ENCODE peak calls at places on chromosome 16, in eight cellular contexts. One of them, this sample, is unnamed.

GRCh38 chr16:86854058-86854621 is 275.8 kb downstream of the FOXL1 start:
- DNase-seq in NCI-H446: no peak
- DNase-seq in hypothalamus: no peak
- DNase-seq in psoas muscle: no peak
- DNase-seq in Right ventricle myocardium inferior: no peak
- DNase-seq in T-helper 9 cell: no peak
- DNase-seq in stimulated activated CD8-positive, alpha-beta memory T cell treated with anti-CD3 and anti-CD28 coated beads, Interleukin-12 subunit alpha, Interleukin-12 subunit beta, amount 100 ng/mL, for 1 hour: no peak
- DNase-seq in lower lobe of right lung: no peak
- DNase-seq in this sample: no peak

GRCh38 chr16:20300312-20301097 is 26.8 kb downstream of the GP2 start:
- DNase-seq in Right ventricle myocardium inferior: no peak
- DNase-seq in stimulated activated CD8-positive, alpha-beta memory T cell treated with anti-CD3 and anti-CD28 coated beads, Interleukin-12 subunit alpha, Interleukin-12 subunit beta, amount 100 ng/mL, for 1 hour: no peak
- DNase-seq in NCI-H446: peak; percentile 6
- DNase-seq in T-helper 9 cell: peak; percentile 1
- DNase-seq in psoas muscle: peak; percentile 13
- DNase-seq in lower lobe of right lung: no peak
- DNase-seq in hypothalamus: peak; percentile 6
- DNase-seq in this sample: peak; percentile 39

GRCh38 chr16:88510091-88510719 is 57.1 kb downstream of the ZFPM1 start:
- DNase-seq in hypothalamus: no peak
- DNase-seq in T-helper 9 cell: no peak
- DNase-seq in lower lobe of right lung: no peak
- DNase-seq in psoas muscle: no peak
- DNase-seq in NCI-H446: no peak
- DNase-seq in Right ventricle myocardium inferior: no peak
- DNase-seq in stimulated activated CD8-positive, alpha-beta memory T cell treated with anti-CD3 and anti-CD28 coated beads, Interleukin-12 subunit alpha, Interleukin-12 subunit beta, amount 100 ng/mL, for 1 hour: no peak
- DNase-seq in this sample: no peak

GRCh38 chr16:49924078-49924477 is 68.2 kb upstream of the ZNF423 start:
- DNase-seq in lower lobe of right lung: no peak
- DNase-seq in stimulated activated CD8-positive, alpha-beta memory T cell treated with anti-CD3 and anti-CD28 coated beads, Interleukin-12 subunit alpha, Interleukin-12 subunit beta, amount 100 ng/mL, for 1 hour: no peak
- DNase-seq in psoas muscle: no peak
- DNase-seq in hypothalamus: no peak
- DNase-seq in NCI-H446: no peak
- DNase-seq in Right ventricle myocardium inferior: no peak
- DNase-seq in T-helper 9 cell: no peak
- DNase-seq in this sample: no peak

GRCh38 chr16:16027728-16028310 is 78.4 kb downstream of the ABCC1 start:
- DNase-seq in T-helper 9 cell: no peak
- DNase-seq in hypothalamus: no peak
- DNase-seq in NCI-H446: no peak
- DNase-seq in Right ventricle myocardium inferior: no peak
- DNase-seq in stimulated activated CD8-positive, alpha-beta memory T cell treated with anti-CD3 and anti-CD28 coated beads, Interleukin-12 subunit alpha, Interleukin-12 subunit beta, amount 100 ng/mL, for 1 hour: no peak
- DNase-seq in psoas muscle: no peak
- DNase-seq in lower lobe of right lung: no peak
- DNase-seq in this sample: no peak

GRCh38 chr16:59021751-59022150 is 287.6 kb upstream of the GOT2 start:
- DNase-seq in lower lobe of right lung: no peak
- DNase-seq in Right ventricle myocardium inferior: no peak
- DNase-seq in stimulated activated CD8-positive, alpha-beta memory T cell treated with anti-CD3 and anti-CD28 coated beads, Interleukin-12 subunit alpha, Interleukin-12 subunit beta, amount 100 ng/mL, for 1 hour: no peak
- DNase-seq in T-helper 9 cell: no peak
- DNase-seq in psoas muscle: no peak
- DNase-seq in hypothalamus: no peak
- DNase-seq in NCI-H446: no peak
- DNase-seq in this sample: no peak

GRCh38 chr16:20868890-20869289 is 31.3 kb downstream of the DCUN1D3 start:
- DNase-seq in Right ventricle myocardium inferior: peak; percentile 89
- DNase-seq in NCI-H446: no peak
- DNase-seq in psoas muscle: peak; percentile 89
- DNase-seq in hypothalamus: peak; percentile 46
- DNase-seq in lower lobe of right lung: peak; percentile 79
- DNase-seq in stimulated activated CD8-positive, alpha-beta memory T cell treated with anti-CD3 and anti-CD28 coated beads, Interleukin-12 subunit alpha, Interleukin-12 subunit beta, amount 100 ng/mL, for 1 hour: no peak
- DNase-seq in T-helper 9 cell: no peak
- DNase-seq in this sample: peak; percentile 90

GRCh38 chr16:55661842-55662479 is 6.2 kb downstream of the SLC6A2 start:
- DNase-seq in hypothalamus: no peak
- DNase-seq in lower lobe of right lung: no peak
- DNase-seq in NCI-H446: no peak
- DNase-seq in Right ventricle myocardium inferior: no peak
- DNase-seq in stimulated activated CD8-positive, alpha-beta memory T cell treated with anti-CD3 and anti-CD28 coated beads, Interleukin-12 subunit alpha, Interleukin-12 subunit beta, amount 100 ng/mL, for 1 hour: no peak
- DNase-seq in T-helper 9 cell: no peak
- DNase-seq in psoas muscle: no peak
- DNase-seq in this sample: no peak

GRCh38 chr16:86365513-86366040 is 144.8 kb upstream of the FOXF1 start:
- DNase-seq in psoas muscle: no peak
- DNase-seq in NCI-H446: no peak
- DNase-seq in lower lobe of right lung: no peak
- DNase-seq in hypothalamus: no peak
- DNase-seq in T-helper 9 cell: no peak
- DNase-seq in Right ventricle myocardium inferior: no peak
- DNase-seq in stimulated activated CD8-positive, alpha-beta memory T cell treated with anti-CD3 and anti-CD28 coated beads, Interleukin-12 subunit alpha, Interleukin-12 subunit beta, amount 100 ng/mL, for 1 hour: no peak
- DNase-seq in this sample: no peak